ENCODE peak calls at places on chromosomes 1 and 21, in ten cellular contexts. L, H, Q, J, B, R, V, P, U and O are unnamed samples.
A peak's percentile ranks its signal among the peaks of the same experiment; 100 is the strongest.

GRCh38 chr1:100347009-100347966 is 5.0 kb upstream of the CDC14A start:
- DNase-seq in L (no peak), H (no peak), Q (peak; percentile 11), J (peak; percentile 56), B (no peak), R (no peak), V (peak; percentile 8), P (peak; percentile 14), U (no peak), O (no peak)

GRCh38 chr1:193408782-193409293 is 222.4 kb upstream of the B3GALT2 start:
- DNase-seq in L (peak; percentile 97), H (peak; percentile 82), Q (peak; percentile 54), J (peak; percentile 99), B (peak; percentile 45), R (peak; percentile 21), V (peak; percentile 96), P (peak; percentile 74), U (peak; percentile 94), O (peak; percentile 92)

GRCh38 chr1:98991127-98992003 is 13.3 kb downstream of the PLPPR5 start:
- DNase-seq in L (no peak), H (no peak), Q (peak; percentile 79), J (peak; percentile 73), B (peak; percentile 94), R (peak; percentile 95), V (no peak), P (peak; percentile 97), U (no peak), O (peak; percentile 51)

GRCh38 chr1:205451759-205452164 is 4.1 kb downstream of the BLACAT1 start:
- DNase-seq in L (no peak), H (no peak), Q (no peak), J (no peak), B (no peak), R (no peak), V (no peak), P (no peak), U (no peak), O (no peak)

GRCh38 chr1:64950284-64950809 is 16.0 kb downstream of the JAK1 start:
- DNase-seq in L (no peak), H (no peak), Q (no peak), J (no peak), B (no peak), R (no peak), V (no peak), P (no peak), U (no peak), O (no peak)

GRCh38 chr1:202625416-202626360 is 84.6 kb downstream of the SYT2 start:
- DNase-seq in L (peak; percentile 86), H (peak; percentile 72), Q (peak; percentile 58), J (peak; percentile 81), B (peak; percentile 26), R (peak; percentile 64), V (peak; percentile 63), P (peak; percentile 57), U (peak; percentile 53), O (peak; percentile 48)

GRCh38 chr1:236913371-236914037 is 90.7 kb downstream of the MT1HL1 start:
- DNase-seq in L (no peak), H (no peak), Q (no peak), J (no peak), B (no peak), R (peak; percentile 36), V (no peak), P (peak; percentile 32), U (no peak), O (no peak)

GRCh38 chr1:212162635-212163034 is 122.6 kb upstream of the PPP2R5A start:
- DNase-seq in L (no peak), H (peak; percentile 48), Q (peak; percentile 70), J (peak; percentile 84), B (no peak), R (peak; percentile 46), V (peak; percentile 44), P (peak; percentile 71), U (no peak), O (no peak)

GRCh38 chr1:232307299-232307698 is 322.6 kb downstream of the SIPA1L2 start:
- DNase-seq in L (no peak), H (no peak), Q (no peak), J (no peak), B (no peak), R (no peak), V (no peak), P (peak; percentile 26), U (no peak), O (no peak)

GRCh38 chr21:34649400-34649799 is 19.4 kb upstream of the CLIC6 start:
- DNase-seq in L (no peak), H (no peak), Q (no peak), J (no peak), B (no peak), R (no peak), V (no peak), P (no peak), U (no peak), O (no peak)

DNA sequence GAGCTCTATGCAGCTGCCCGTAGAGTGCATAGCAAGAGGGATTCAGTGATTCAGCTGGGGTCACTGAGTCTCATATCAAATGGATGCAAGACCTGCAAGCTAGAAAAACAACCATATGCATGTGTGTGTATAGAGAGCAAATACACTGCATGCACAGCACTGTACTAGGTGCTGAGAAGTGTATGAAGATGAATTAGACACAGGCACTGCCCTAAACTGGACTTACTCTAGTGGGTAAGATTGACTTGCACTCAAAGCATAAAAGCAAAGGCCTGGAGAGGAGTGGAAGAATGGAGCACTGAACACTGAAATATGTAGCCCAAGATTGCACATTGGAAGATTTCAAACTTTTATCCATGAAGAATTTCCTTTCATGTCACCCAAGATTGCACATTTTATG is 5.5 kb upstream of the GBP1 start:
- DNase-seq in L (no peak), H (no peak), Q (no peak), J (no peak), B (no peak), R (no peak), V (no peak), P (no peak), U (no peak), O (no peak)
- H3K4me3 ChIP-seq in L (peak overlapping the region; percentile 31), H (peak overlapping the region; percentile 50), Q (no peak overlapping the region), J (no peak overlapping the region), B (no peak overlapping the region), R (no peak overlapping the region), V (no peak overlapping the region), P (no peak overlapping the region), U (no peak overlapping the region), O (no peak overlapping the region)

DNA sequence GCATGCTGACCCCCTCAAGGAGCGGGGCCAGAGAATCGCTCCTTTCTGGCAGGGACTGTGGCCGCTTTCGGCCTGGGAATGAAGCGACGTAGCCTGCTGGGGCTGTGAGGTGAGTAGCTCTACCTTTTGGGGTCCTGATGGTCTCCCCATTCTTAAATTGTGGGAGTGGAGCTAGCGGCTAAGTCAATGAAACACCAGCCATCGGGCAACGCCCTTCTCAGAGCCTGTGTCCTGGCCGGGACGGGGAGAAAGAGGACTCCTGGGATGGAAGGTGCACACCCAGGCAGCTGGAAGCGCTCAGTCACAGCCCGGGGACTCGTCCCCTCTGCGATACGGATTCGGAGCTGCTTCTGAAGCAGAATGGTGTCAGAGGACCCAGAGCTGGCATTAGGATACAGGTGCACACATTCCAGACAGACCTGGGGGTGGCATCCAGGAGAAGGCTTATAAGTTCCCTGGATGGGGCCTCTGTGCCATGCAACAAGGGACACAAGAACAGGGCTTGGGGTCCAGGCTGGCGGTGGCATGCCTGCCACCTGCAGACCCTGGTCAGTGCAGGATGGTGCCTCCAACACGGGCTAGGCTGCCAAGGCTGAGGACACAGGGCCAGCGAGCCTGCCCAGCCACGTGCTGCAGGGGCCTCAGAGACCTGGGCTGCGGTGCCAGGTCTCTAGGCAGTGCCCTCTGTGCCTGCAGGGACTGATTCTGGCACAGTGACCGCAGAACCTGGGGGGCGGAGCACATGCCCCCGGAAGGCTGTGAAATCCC is 945 bp upstream of the WNT9A start:
- DNase-seq in L (no peak), H (no peak), Q (no peak), J (no peak), B (no peak), R (peak; percentile 11), V (no peak), P (peak; percentile 19), U (peak; percentile 14), O (peak; percentile 13)
- H3K4me3 ChIP-seq in L (peak overlapping the region; percentile 67), H (peak overlapping the region; percentile 73), Q (peak overlapping the region; percentile 62), J (peak overlapping the region; percentile 75), B (peak overlapping the region; percentile 54), R (peak overlapping the region; percentile 1), V (no peak overlapping the region), P (peak overlapping the region; percentile 46), U (peak overlapping the region; percentile 40), O (peak overlapping the region; percentile 73)

GRCh38 chr1:200658037-200658808 is 11.5 kb downstream of the DDX59 start:
- DNase-seq in L (no peak), H (no peak), Q (no peak), J (no peak), B (no peak), R (no peak), V (no peak), P (no peak), U (no peak), O (no peak)

GRCh38 chr1:200654660-200655059 is 15.0 kb downstream of the DDX59 start:
- DNase-seq in L (no peak), H (no peak), Q (no peak), J (no peak), B (no peak), R (peak; percentile 62), V (no peak), P (no peak), U (no peak), O (peak; percentile 7)

DNA sequence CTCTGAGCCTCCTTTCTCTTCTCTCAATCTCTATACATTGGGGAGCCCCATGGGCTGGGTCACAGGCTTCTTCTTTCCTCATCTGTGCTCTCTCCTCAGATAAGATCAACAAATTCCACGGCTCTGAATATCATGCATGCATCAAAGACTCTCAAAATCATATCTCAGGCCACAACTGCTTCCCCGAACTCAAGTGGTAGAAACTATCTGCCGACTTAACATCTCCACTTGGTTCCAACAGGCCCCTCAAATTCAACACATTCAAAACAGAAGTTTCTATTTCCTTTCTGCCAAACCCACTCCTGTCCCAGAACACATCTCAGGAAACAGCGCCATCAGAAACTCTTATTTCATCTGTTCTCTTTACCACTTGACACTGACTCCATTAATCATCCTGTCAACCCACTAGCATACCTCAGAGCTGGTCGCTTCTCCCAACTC is 16.7 kb downstream of the DDX59 start:
- DNase-seq in L (no peak), H (no peak), Q (no peak), J (no peak), B (no peak), R (no peak), V (no peak), P (no peak), U (no peak), O (peak; percentile 57)
- H3K4me3 ChIP-seq in L (no peak overlapping the region), H (no peak overlapping the region), Q (no peak overlapping the region), J (no peak overlapping the region), B (no peak overlapping the region), R (no peak overlapping the region), V (no peak overlapping the region), P (no peak overlapping the region), U (no peak overlapping the region), O (no peak overlapping the region)

DNA sequence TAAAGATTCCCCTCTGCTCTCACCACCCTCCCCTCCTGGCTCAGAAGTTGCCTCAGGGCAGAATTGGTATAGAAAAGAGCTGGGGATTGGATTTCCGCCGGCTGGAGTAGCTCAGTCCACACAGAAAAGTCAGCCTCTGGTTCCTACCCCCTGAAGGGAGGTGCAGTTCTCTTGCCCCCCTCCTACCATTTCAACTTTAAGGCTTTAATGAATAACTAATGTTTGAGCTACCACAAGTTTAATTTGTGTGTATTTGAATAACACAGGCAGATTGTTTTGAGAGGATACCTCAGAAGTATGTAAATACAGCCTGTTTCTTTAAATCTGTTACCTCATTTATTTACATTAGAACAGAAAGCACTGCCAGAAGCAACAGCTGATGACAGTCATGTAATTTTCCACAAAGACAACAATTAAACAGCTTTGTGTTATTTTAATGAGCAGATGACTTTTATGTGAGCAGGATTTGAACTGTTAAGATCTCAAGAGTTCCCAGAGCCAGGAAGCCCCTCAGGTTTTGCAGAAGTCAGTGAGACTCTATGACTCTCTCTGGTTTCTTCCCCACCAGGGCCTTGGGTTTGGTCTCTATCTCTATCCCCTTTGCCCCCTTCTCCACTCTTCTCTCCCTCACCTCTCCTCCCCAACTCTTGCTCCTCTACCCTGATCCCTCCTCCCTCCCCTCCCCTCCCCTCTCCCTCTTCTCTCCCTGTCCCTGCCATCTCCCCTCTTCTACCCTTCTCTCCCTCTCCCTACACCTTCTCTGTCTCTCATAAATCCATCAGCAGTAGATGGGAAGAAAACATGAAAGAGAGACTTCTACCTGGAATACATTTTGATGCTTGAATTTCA is 26.3 kb downstream of the DUSP10 start:
- DNase-seq in L (no peak), H (no peak), Q (peak; percentile 64), J (no peak), B (no peak), R (peak; percentile 63), V (no peak), P (peak; percentile 65), U (no peak), O (no peak)
- H3K4me3 ChIP-seq in L (no peak overlapping the region), H (no peak overlapping the region), Q (no peak overlapping the region), J (no peak overlapping the region), B (no peak overlapping the region), R (no peak overlapping the region), V (no peak overlapping the region), P (no peak overlapping the region), U (no peak overlapping the region), O (no peak overlapping the region)